ENCODE peak calls at places on chromosomes 5 and 9, in five cellular contexts. N, T, Y, F and G are unnamed samples. For H3K4me1, the result is how much of the 10 kb centered on the place peaks cover.

GRCh38 chr5:181052928-181053759 is 13.1 kb downstream of the BTNL9 start:
- DNase-seq in N (no peak), F (no peak), T (no peak), Y (no peak), G (no peak)

GRCh38 chr5:91266184-91266705 is 116.9 kb downstream of the ARRDC3 start:
- DNase-seq in N (no peak), F (no peak), T (no peak), Y (peak), G (no peak)

GRCh38 chr9:87375397-87376073 is 122.1 kb upstream of the DAPK1 start:
- DNase-seq in F (no peak), Y (peak), T (peak), N (no peak), G (no peak)

GRCh38 chr9:893843-894420 is 52.4 kb downstream of the DMRT1 start:
- DNase-seq in Y (peak), N (peak), T (peak), F (peak), G (peak)

GRCh38 chr9:97578846-97579245 is 54.3 kb downstream of the TSTD2 start:
- DNase-seq in T (no peak), F (no peak), N (peak), Y (no peak), G (no peak)

GRCh38 chr5:179235416-179236400 is 109.6 kb downstream of the ADAMTS2 start:
- DNase-seq in T (no peak), F (no peak), N (peak), Y (no peak), G (no peak)

GRCh38 chr5:115842089-115842881 is 550 bp downstream of the AP3S1 start:
- DNase-seq in Y (peak), T (peak), F (peak), N (peak), G (no peak)

GRCh38 chr5:149392718-149393117 is 13.6 kb upstream of the IL17B start:
- DNase-seq in Y (peak), F (no peak), T (no peak), N (no peak), G (no peak)

GRCh38 chr5:893137-893506 is 438 bp downstream of the TRIP13 start:
- DNase-seq in Y (no peak), F (no peak), N (no peak), T (no peak), G (no peak)

GRCh38 chr9:2241461-2241874 is 226.3 kb downstream of the SMARCA2 start:
- DNase-seq in N (no peak), T (no peak), Y (peak), F (peak), G (no peak)

GRCh38 chr5:84374568-84374967 is 10.1 kb downstream of the EDIL3 start:
- DNase-seq in N (no peak), Y (no peak), F (no peak), T (no peak), G (no peak)

GRCh38 chr5:152883061-152883460 is 478.0 kb upstream of the NMUR2 start:
- DNase-seq in T (no peak), Y (no peak), F (no peak), N (no peak), G (no peak)

GRCh38 chr5:145793574-145793973 is 41.6 kb downstream of the PRELID2 start:
- DNase-seq in N (no peak), Y (no peak), T (no peak), F (no peak), G (no peak)

GRCh38 chr5:8417316-8418048 is 548.5 kb downstream of the MTRR start:
- DNase-seq in F (no peak), Y (no peak), T (no peak), N (no peak), G (no peak)

GRCh38 chr5:179759961-179760541 is 27.4 kb downstream of the MAML1 start:
- DNase-seq in Y (no peak), T (no peak), N (no peak), F (no peak), G (no peak)

GRCh38 chr9:120863833-120864232 is 13.2 kb downstream of the PHF19 start:
- DNase-seq in F (no peak), T (no peak), N (no peak), Y (no peak), G (no peak)

GRCh38 chr9:23851024-23851629 is 25.1 kb upstream of the ELAVL2 start:
- DNase-seq in Y (peak), T (no peak), F (no peak), N (no peak), G (no peak)

DNA sequence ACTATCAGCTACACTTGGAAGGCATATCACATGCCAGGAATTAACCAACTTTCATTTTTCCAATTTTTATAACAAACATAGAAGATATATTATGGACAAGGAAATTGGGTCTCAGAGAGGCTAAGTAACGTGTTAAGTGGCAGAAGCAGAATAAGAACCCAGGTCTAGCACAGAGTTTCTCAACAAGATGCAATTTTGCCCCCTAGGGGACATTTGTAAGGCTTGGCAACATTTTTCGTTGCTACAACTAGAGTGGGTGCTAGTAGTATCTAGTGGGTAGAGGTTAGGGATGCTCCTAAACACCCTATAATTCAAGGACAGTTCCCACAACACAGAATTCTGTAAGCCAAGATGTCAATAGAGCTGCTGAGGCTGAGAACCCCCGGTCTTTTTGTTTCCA is 180.6 kb downstream of the SNCAIP start:
- DNase-seq in F (no peak), Y (peak), N (no peak), T (no peak), G (no peak)
- TF ChIP-seq CTCF in F (no peak), Y (peak), N (peak), T (peak), G (no peak)

GRCh38 chr9:11064853-11065252 is 452.1 kb upstream of the PTPRD start:
- DNase-seq in N (no peak), T (peak), Y (peak), F (no peak), G (no peak)
- H3K4me1 ChIP-seq in N (under half), T (under half), Y (under half), F (under half), G (under half)

GRCh38 chr9:89352874-89353649 is 34.8 kb downstream of the SECISBP2 start:
- DNase-seq in N (no peak), T (no peak), Y (no peak), F (no peak), G (no peak)
- TF ChIP-seq POLR2A in N (no peak), T (no peak), Y (no peak), F (no peak), G (no peak)

DNA sequence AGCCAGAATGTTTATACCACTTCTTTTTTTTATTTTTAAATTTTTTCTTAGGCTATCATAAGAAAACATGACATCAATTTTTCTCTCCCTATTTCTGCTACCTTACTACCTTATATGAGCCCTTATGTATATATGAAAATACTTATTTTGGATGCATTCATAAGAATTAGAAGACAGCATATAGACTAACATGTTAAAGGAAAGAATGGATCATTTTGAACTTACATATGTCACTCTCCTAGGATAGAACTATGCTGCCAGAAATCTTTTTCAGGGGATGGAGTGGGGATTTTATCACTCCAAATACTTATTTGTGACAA is 51.8 kb downstream of the SNX24 start:
- DNase-seq in F (no peak), T (no peak), N (no peak), Y (no peak), G (no peak)
- TF ChIP-seq CTCF in F (no peak), T (no peak), N (no peak), Y (no peak), G (no peak)

GRCh38 chr9:93129691-93130500 is 4.2 kb downstream of the NINJ1 start:
- DNase-seq in Y (no peak), T (no peak), N (no peak), F (no peak), G (no peak)
- H3K4me1 ChIP-seq in Y (under half), T (half or more), N (under half), F (under half), G (half or more)